ENCODE peak calls at places on chromosomes 12 and 14, in ten cellular contexts. One of them, this sample, is unnamed.
A peak's percentile ranks its signal among the peaks of the same experiment; 100 is the strongest.

GRCh38 chr12:26195250-26195640 is at the start of gene SSPN:
- DNase-seq in colonic mucosa: peak; percentile 56
- DNase-seq in PC-3: peak; percentile 54
- DNase-seq in HepG2: no peak
- DNase-seq in CD4-positive, CD25-positive, alpha-beta regulatory T cell: no peak
- DNase-seq in H9: peak; percentile 67
- DNase-seq in thoracic aorta: peak; percentile 15
- DNase-seq in CD8-positive, alpha-beta memory T cell: no peak
- DNase-seq in sigmoid colon: peak; percentile 91
- DNase-seq in HCT116: no peak
- DNase-seq in this sample: peak; percentile 78

GRCh38 chr12:53200107-53200457 is 7.0 kb downstream of the ITGB7 start:
- DNase-seq in colonic mucosa: no peak
- DNase-seq in PC-3: no peak
- DNase-seq in HepG2: no peak
- DNase-seq in CD4-positive, CD25-positive, alpha-beta regulatory T cell: no peak
- DNase-seq in H9: no peak
- DNase-seq in thoracic aorta: no peak
- DNase-seq in CD8-positive, alpha-beta memory T cell: no peak
- DNase-seq in sigmoid colon: no peak
- DNase-seq in HCT116: no peak
- DNase-seq in this sample: no peak

GRCh38 chr14:101114726-101115481 is 211.4 kb upstream of the RTL1 start:
- DNase-seq in colonic mucosa: peak; percentile 10
- DNase-seq in PC-3: no peak
- DNase-seq in HepG2: no peak
- DNase-seq in CD4-positive, CD25-positive, alpha-beta regulatory T cell: no peak
- DNase-seq in H9: no peak
- DNase-seq in thoracic aorta: no peak
- DNase-seq in CD8-positive, alpha-beta memory T cell: no peak
- DNase-seq in sigmoid colon: peak; percentile 44
- DNase-seq in HCT116: no peak
- DNase-seq in this sample: peak; percentile 22

GRCh38 chr14:63896278-63896720 is 43.5 kb downstream of the SYNE2 start:
- DNase-seq in colonic mucosa: peak; percentile 76
- DNase-seq in PC-3: peak; percentile 73
- DNase-seq in HepG2: peak; percentile 81
- DNase-seq in CD4-positive, CD25-positive, alpha-beta regulatory T cell: no peak
- DNase-seq in H9: no peak
- DNase-seq in thoracic aorta: peak; percentile 57
- DNase-seq in CD8-positive, alpha-beta memory T cell: no peak
- DNase-seq in sigmoid colon: peak; percentile 68
- DNase-seq in HCT116: peak; percentile 12
- DNase-seq in this sample: peak; percentile 80

GRCh38 chr14:86505808-86506207 is 975.9 kb downstream of the FLRT2 start:
- DNase-seq in colonic mucosa: no peak
- DNase-seq in PC-3: no peak
- DNase-seq in HepG2: no peak
- DNase-seq in CD4-positive, CD25-positive, alpha-beta regulatory T cell: no peak
- DNase-seq in H9: no peak
- DNase-seq in thoracic aorta: no peak
- DNase-seq in CD8-positive, alpha-beta memory T cell: no peak
- DNase-seq in sigmoid colon: no peak
- DNase-seq in HCT116: no peak
- DNase-seq in this sample: no peak

GRCh38 chr14:96082420-96083300 is 43.5 kb downstream of the C14orf132 start:
- DNase-seq in colonic mucosa: no peak
- DNase-seq in PC-3: no peak
- DNase-seq in HepG2: no peak
- DNase-seq in CD4-positive, CD25-positive, alpha-beta regulatory T cell: no peak
- DNase-seq in H9: no peak
- DNase-seq in thoracic aorta: no peak
- DNase-seq in CD8-positive, alpha-beta memory T cell: no peak
- DNase-seq in sigmoid colon: peak; percentile 48
- DNase-seq in HCT116: no peak
- DNase-seq in this sample: no peak

GRCh38 chr14:90061849-90062794 is at the start of gene KCNK13:
- DNase-seq in colonic mucosa: peak; percentile 23
- DNase-seq in PC-3: peak; percentile 25
- DNase-seq in HepG2: no peak
- DNase-seq in CD4-positive, CD25-positive, alpha-beta regulatory T cell: no peak
- DNase-seq in H9: peak; percentile 46
- DNase-seq in thoracic aorta: no peak
- DNase-seq in CD8-positive, alpha-beta memory T cell: no peak
- DNase-seq in sigmoid colon: no peak
- DNase-seq in HCT116: no peak
- DNase-seq in this sample: peak; percentile 7

GRCh38 chr12:50934371-50934851 is 17.9 kb upstream of the HIGD1C start:
- DNase-seq in colonic mucosa: no peak
- DNase-seq in PC-3: no peak
- DNase-seq in HepG2: no peak
- DNase-seq in CD4-positive, CD25-positive, alpha-beta regulatory T cell: no peak
- DNase-seq in H9: no peak
- DNase-seq in thoracic aorta: no peak
- DNase-seq in CD8-positive, alpha-beta memory T cell: no peak
- DNase-seq in sigmoid colon: no peak
- DNase-seq in HCT116: no peak
- DNase-seq in this sample: no peak

GRCh38 chr14:48937796-48938195 is 648.4 kb downstream of the RPS29 start:
- DNase-seq in colonic mucosa: no peak
- DNase-seq in PC-3: no peak
- DNase-seq in HepG2: no peak
- DNase-seq in CD4-positive, CD25-positive, alpha-beta regulatory T cell: no peak
- DNase-seq in H9: no peak
- DNase-seq in thoracic aorta: no peak
- DNase-seq in CD8-positive, alpha-beta memory T cell: no peak
- DNase-seq in sigmoid colon: peak; percentile 63
- DNase-seq in HCT116: no peak
- DNase-seq in this sample: no peak

GRCh38 chr14:70919774-70920173 is 12.5 kb downstream of the PCNX1 start:
- DNase-seq in colonic mucosa: no peak
- DNase-seq in PC-3: peak; percentile 19
- DNase-seq in HepG2: no peak
- DNase-seq in CD4-positive, CD25-positive, alpha-beta regulatory T cell: no peak
- DNase-seq in H9: no peak
- DNase-seq in thoracic aorta: no peak
- DNase-seq in CD8-positive, alpha-beta memory T cell: no peak
- DNase-seq in sigmoid colon: no peak
- DNase-seq in HCT116: no peak
- DNase-seq in this sample: no peak

GRCh38 chr14:70917633-70918032 is 10.4 kb downstream of the PCNX1 start:
- DNase-seq in colonic mucosa: no peak
- DNase-seq in PC-3: no peak
- DNase-seq in HepG2: no peak
- DNase-seq in CD4-positive, CD25-positive, alpha-beta regulatory T cell: no peak
- DNase-seq in H9: no peak
- DNase-seq in thoracic aorta: no peak
- DNase-seq in CD8-positive, alpha-beta memory T cell: no peak
- DNase-seq in sigmoid colon: no peak
- DNase-seq in HCT116: no peak
- DNase-seq in this sample: no peak

GRCh38 chr14:70916300-70916699 is 9.0 kb downstream of the PCNX1 start:
- DNase-seq in colonic mucosa: no peak
- DNase-seq in PC-3: peak; percentile 92
- DNase-seq in HepG2: no peak
- DNase-seq in CD4-positive, CD25-positive, alpha-beta regulatory T cell: no peak
- DNase-seq in H9: no peak
- DNase-seq in thoracic aorta: no peak
- DNase-seq in CD8-positive, alpha-beta memory T cell: no peak
- DNase-seq in sigmoid colon: no peak
- DNase-seq in HCT116: no peak
- DNase-seq in this sample: no peak

GRCh38 chr14:70916776-70917175 is 9.5 kb downstream of the PCNX1 start:
- DNase-seq in colonic mucosa: no peak
- DNase-seq in PC-3: no peak
- DNase-seq in HepG2: no peak
- DNase-seq in CD4-positive, CD25-positive, alpha-beta regulatory T cell: no peak
- DNase-seq in H9: no peak
- DNase-seq in thoracic aorta: no peak
- DNase-seq in CD8-positive, alpha-beta memory T cell: no peak
- DNase-seq in sigmoid colon: no peak
- DNase-seq in HCT116: no peak
- DNase-seq in this sample: no peak

DNA sequence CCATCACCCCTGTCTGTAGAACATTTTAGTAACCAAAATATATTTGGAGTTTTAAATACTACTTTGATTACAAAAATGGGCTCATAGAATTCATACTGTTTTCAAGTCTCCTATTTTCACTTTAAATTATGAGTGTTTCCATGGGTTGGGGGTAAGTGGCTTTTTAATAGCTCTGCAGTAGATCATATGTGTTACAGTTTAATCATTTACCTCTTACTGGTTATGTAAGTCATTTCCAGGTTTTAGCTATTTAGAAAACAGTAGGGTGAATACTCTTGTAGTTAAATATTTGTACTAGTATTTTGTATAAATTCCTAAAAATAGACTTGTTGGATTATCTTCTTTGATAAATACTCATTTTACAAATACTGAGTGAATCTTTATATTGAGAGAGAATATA is 8.2 kb downstream of the PCNX1 start:
- DNase-seq in colonic mucosa: no peak
- DNase-seq in PC-3: no peak
- DNase-seq in HepG2: no peak
- DNase-seq in CD4-positive, CD25-positive, alpha-beta regulatory T cell: no peak
- DNase-seq in H9: no peak
- DNase-seq in thoracic aorta: no peak
- DNase-seq in CD8-positive, alpha-beta memory T cell: no peak
- DNase-seq in sigmoid colon: no peak
- DNase-seq in HCT116: no peak
- DNase-seq in this sample: no peak
- H3K27ac ChIP-seq in colonic mucosa: no peak overlapping the region
- H3K27ac ChIP-seq in PC-3: no peak overlapping the region
- H3K27ac ChIP-seq in HepG2: no peak overlapping the region
- H3K27ac ChIP-seq in CD4-positive, CD25-positive, alpha-beta regulatory T cell: peak overlapping the region; percentile 52
- H3K27ac ChIP-seq in H9: no peak overlapping the region
- H3K27ac ChIP-seq in thoracic aorta: no peak overlapping the region
- H3K27ac ChIP-seq in CD8-positive, alpha-beta memory T cell: no peak overlapping the region
- H3K27ac ChIP-seq in sigmoid colon: no peak overlapping the region
- H3K27ac ChIP-seq in HCT116: no peak overlapping the region
- H3K27ac ChIP-seq in this sample: no peak overlapping the region

GRCh38 chr14:57405562-57405961 is 15.2 kb downstream of the NAA30 start:
- DNase-seq in colonic mucosa: no peak
- DNase-seq in PC-3: no peak
- DNase-seq in HepG2: no peak
- DNase-seq in CD4-positive, CD25-positive, alpha-beta regulatory T cell: no peak
- DNase-seq in H9: no peak
- DNase-seq in thoracic aorta: no peak
- DNase-seq in CD8-positive, alpha-beta memory T cell: no peak
- DNase-seq in sigmoid colon: no peak
- DNase-seq in HCT116: no peak
- DNase-seq in this sample: no peak
- H3K27me3 ChIP-seq in colonic mucosa: no peaks in the 10 kb centered on the region
- H3K27me3 ChIP-seq in PC-3: no peaks in the 10 kb centered on the region
- H3K27me3 ChIP-seq in HepG2: no peaks in the 10 kb centered on the region
- H3K27me3 ChIP-seq in CD4-positive, CD25-positive, alpha-beta regulatory T cell: no peaks in the 10 kb centered on the region
- H3K27me3 ChIP-seq in H9: no peaks in the 10 kb centered on the region
- H3K27me3 ChIP-seq in thoracic aorta: no peaks in the 10 kb centered on the region
- H3K27me3 ChIP-seq in CD8-positive, alpha-beta memory T cell: no peaks in the 10 kb centered on the region
- H3K27me3 ChIP-seq in sigmoid colon: no peaks in the 10 kb centered on the region
- H3K27me3 ChIP-seq in HCT116: no peaks in the 10 kb centered on the region
- H3K27me3 ChIP-seq in this sample: no peaks in the 10 kb centered on the region

DNA sequence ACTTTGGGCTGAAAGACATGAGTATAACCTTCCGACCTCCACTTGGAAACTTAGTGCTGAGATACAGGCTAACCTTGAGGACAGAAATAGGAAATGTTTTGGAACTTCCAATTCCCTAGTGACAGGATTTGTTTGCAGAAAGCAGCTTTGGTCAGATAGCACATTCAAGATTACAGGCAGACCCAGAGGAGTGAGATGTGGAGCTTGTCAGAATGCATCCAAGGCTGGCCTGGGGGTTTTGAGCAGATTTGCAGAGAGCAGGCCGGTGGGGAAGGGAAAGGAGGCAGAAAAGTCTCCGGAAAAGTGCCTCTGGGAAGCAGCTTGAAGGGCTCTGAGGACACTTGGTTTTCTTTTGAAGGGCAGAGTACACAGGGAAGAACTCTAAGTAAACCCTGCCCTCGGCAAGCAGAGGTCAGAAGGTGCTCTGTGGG is 180.3 kb downstream of the ETV6 start:
- DNase-seq in colonic mucosa: no peak
- DNase-seq in PC-3: no peak
- DNase-seq in HepG2: no peak
- DNase-seq in CD4-positive, CD25-positive, alpha-beta regulatory T cell: no peak
- DNase-seq in H9: no peak
- DNase-seq in thoracic aorta: no peak
- DNase-seq in CD8-positive, alpha-beta memory T cell: no peak
- DNase-seq in sigmoid colon: no peak
- DNase-seq in HCT116: no peak
- DNase-seq in this sample: no peak
- H3K4me1 ChIP-seq in colonic mucosa: peaks cover 8% of the 10 kb centered on the region
- H3K4me1 ChIP-seq in PC-3: peaks cover 18% of the 10 kb centered on the region
- H3K4me1 ChIP-seq in HepG2: peaks cover 27% of the 10 kb centered on the region
- H3K4me1 ChIP-seq in CD4-positive, CD25-positive, alpha-beta regulatory T cell: no peaks in the 10 kb centered on the region
- H3K4me1 ChIP-seq in H9: peaks cover 10% of the 10 kb centered on the region
- H3K4me1 ChIP-seq in thoracic aorta: peaks cover 98% of the 10 kb centered on the region
- H3K4me1 ChIP-seq in CD8-positive, alpha-beta memory T cell: no peaks in the 10 kb centered on the region
- H3K4me1 ChIP-seq in sigmoid colon: no peaks in the 10 kb centered on the region
- H3K4me1 ChIP-seq in HCT116: no peaks in the 10 kb centered on the region
- H3K4me1 ChIP-seq in this sample: peaks cover 30% of the 10 kb centered on the region

DNA sequence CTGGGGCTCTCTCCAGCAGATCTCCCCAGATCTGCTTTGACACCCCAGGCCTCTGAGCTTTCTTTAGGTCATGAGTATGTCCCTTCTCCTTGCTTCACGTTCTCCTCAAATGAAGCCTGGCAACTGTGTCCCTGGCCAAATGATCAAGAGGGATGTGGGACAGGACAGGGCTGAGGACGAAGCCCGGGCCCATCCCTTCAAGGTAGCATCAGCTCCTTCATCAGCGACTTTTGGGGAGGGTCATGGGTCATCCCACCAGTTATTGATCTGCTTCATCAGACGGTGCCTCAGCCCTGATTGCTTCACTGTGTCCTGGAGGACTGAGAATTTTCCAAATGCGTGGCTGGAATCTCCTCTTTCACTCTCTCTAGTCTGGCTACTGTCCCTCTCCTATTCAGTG is 32.3 kb downstream of the ACADS start:
- DNase-seq in colonic mucosa: no peak
- DNase-seq in PC-3: no peak
- DNase-seq in HepG2: no peak
- DNase-seq in CD4-positive, CD25-positive, alpha-beta regulatory T cell: no peak
- DNase-seq in H9: no peak
- DNase-seq in thoracic aorta: no peak
- DNase-seq in CD8-positive, alpha-beta memory T cell: no peak
- DNase-seq in sigmoid colon: no peak
- DNase-seq in HCT116: no peak
- DNase-seq in this sample: no peak
- H3K27ac ChIP-seq in colonic mucosa: no peak overlapping the region
- H3K27ac ChIP-seq in PC-3: no peak overlapping the region
- H3K27ac ChIP-seq in HepG2: no peak overlapping the region
- H3K27ac ChIP-seq in CD4-positive, CD25-positive, alpha-beta regulatory T cell: no peak overlapping the region
- H3K27ac ChIP-seq in H9: no peak overlapping the region
- H3K27ac ChIP-seq in thoracic aorta: no peak overlapping the region
- H3K27ac ChIP-seq in CD8-positive, alpha-beta memory T cell: no peak overlapping the region
- H3K27ac ChIP-seq in sigmoid colon: no peak overlapping the region
- H3K27ac ChIP-seq in HCT116: no peak overlapping the region
- H3K27ac ChIP-seq in this sample: no peak overlapping the region

This sample was measured in SJSA1.